ENCODE peak calls at places on chromosomes 16 and 17, in nine cellular contexts. One of them, this sample, is unnamed.

GRCh38 chr17:4064366-4064765 is 78.5 kb downstream of the ZZEF1 start:
- DNase-seq in AG09309: no peak
- DNase-seq in transverse colon: no peak
- DNase-seq in suprapubic skin: no peak
- DNase-seq in RWPE2: no peak
- DNase-seq in prostate gland: no peak
- DNase-seq in IMR-90: no peak
- DNase-seq in cardiac fibroblast: no peak
- DNase-seq in progenitor cell of endocrine pancreas: no peak
- DNase-seq in this sample: no peak

GRCh38 chr16:53736297-53736696 is 32.3 kb downstream of the FTO start:
- DNase-seq in AG09309: no peak
- DNase-seq in transverse colon: no peak
- DNase-seq in suprapubic skin: no peak
- DNase-seq in RWPE2: no peak
- DNase-seq in prostate gland: no peak
- DNase-seq in IMR-90: no peak
- DNase-seq in cardiac fibroblast: no peak
- DNase-seq in progenitor cell of endocrine pancreas: no peak
- DNase-seq in this sample: no peak

GRCh38 chr16:66188786-66189725 is 177.4 kb upstream of the CDH5 start:
- DNase-seq in AG09309: peak; percentile 21
- DNase-seq in transverse colon: no peak
- DNase-seq in suprapubic skin: no peak
- DNase-seq in RWPE2: no peak
- DNase-seq in prostate gland: no peak
- DNase-seq in IMR-90: peak; percentile 74
- DNase-seq in cardiac fibroblast: peak; percentile 54
- DNase-seq in progenitor cell of endocrine pancreas: no peak
- DNase-seq in this sample: peak; percentile 43

GRCh38 chr17:37700881-37701280 is 44.0 kb downstream of the HNF1B start:
- DNase-seq in AG09309: no peak
- DNase-seq in transverse colon: no peak
- DNase-seq in suprapubic skin: no peak
- DNase-seq in RWPE2: no peak
- DNase-seq in prostate gland: no peak
- DNase-seq in IMR-90: peak; percentile 36
- DNase-seq in cardiac fibroblast: no peak
- DNase-seq in progenitor cell of endocrine pancreas: no peak
- DNase-seq in this sample: no peak

GRCh38 chr17:71057448-71057847 is 888.1 kb downstream of the KCNJ2 start:
- DNase-seq in AG09309: peak; percentile 16
- DNase-seq in transverse colon: no peak
- DNase-seq in suprapubic skin: no peak
- DNase-seq in RWPE2: no peak
- DNase-seq in prostate gland: no peak
- DNase-seq in IMR-90: no peak
- DNase-seq in cardiac fibroblast: no peak
- DNase-seq in progenitor cell of endocrine pancreas: no peak
- DNase-seq in this sample: no peak

GRCh38 chr16:47141773-47142468 is 1.8 kb downstream of the NETO2 start:
- DNase-seq in AG09309: peak; percentile 37
- DNase-seq in transverse colon: peak; percentile 90
- DNase-seq in suprapubic skin: peak; percentile 85
- DNase-seq in RWPE2: peak; percentile 90
- DNase-seq in prostate gland: peak; percentile 70
- DNase-seq in IMR-90: peak; percentile 83
- DNase-seq in cardiac fibroblast: peak; percentile 88
- DNase-seq in progenitor cell of endocrine pancreas: peak; percentile 81
- DNase-seq in this sample: peak; percentile 88

GRCh38 chr16:20904507-20905079 is 4.0 kb downstream of the LYRM1 start:
- DNase-seq in AG09309: peak; percentile 63
- DNase-seq in transverse colon: no peak
- DNase-seq in suprapubic skin: no peak
- DNase-seq in RWPE2: no peak
- DNase-seq in prostate gland: peak; percentile 21
- DNase-seq in IMR-90: peak; percentile 60
- DNase-seq in cardiac fibroblast: peak; percentile 83
- DNase-seq in progenitor cell of endocrine pancreas: no peak
- DNase-seq in this sample: no peak

GRCh38 chr17:21167303-21167702 is 40.5 kb downstream of the DHRS7B start:
- DNase-seq in AG09309: no peak
- DNase-seq in transverse colon: no peak
- DNase-seq in suprapubic skin: no peak
- DNase-seq in RWPE2: no peak
- DNase-seq in prostate gland: no peak
- DNase-seq in IMR-90: peak; percentile 5
- DNase-seq in cardiac fibroblast: peak; percentile 20
- DNase-seq in progenitor cell of endocrine pancreas: no peak
- DNase-seq in this sample: no peak

GRCh38 chr16:54289242-54290051 is 2.9 kb upstream of the IRX3 start:
- DNase-seq in AG09309: no peak
- DNase-seq in transverse colon: no peak
- DNase-seq in suprapubic skin: no peak
- DNase-seq in RWPE2: no peak
- DNase-seq in prostate gland: no peak
- DNase-seq in IMR-90: no peak
- DNase-seq in cardiac fibroblast: no peak
- DNase-seq in progenitor cell of endocrine pancreas: peak; percentile 15
- DNase-seq in this sample: no peak

GRCh38 chr17:82553210-82553930 is 33.8 kb downstream of the FOXK2 start:
- DNase-seq in AG09309: no peak
- DNase-seq in transverse colon: no peak
- DNase-seq in suprapubic skin: no peak
- DNase-seq in RWPE2: no peak
- DNase-seq in prostate gland: no peak
- DNase-seq in IMR-90: no peak
- DNase-seq in cardiac fibroblast: no peak
- DNase-seq in progenitor cell of endocrine pancreas: no peak
- DNase-seq in this sample: peak; percentile 37

GRCh38 chr16:85047867-85048455 is 20.4 kb downstream of the KIAA0513 start:
- DNase-seq in AG09309: no peak
- DNase-seq in transverse colon: peak; percentile 82
- DNase-seq in suprapubic skin: no peak
- DNase-seq in RWPE2: no peak
- DNase-seq in prostate gland: no peak
- DNase-seq in IMR-90: no peak
- DNase-seq in cardiac fibroblast: no peak
- DNase-seq in progenitor cell of endocrine pancreas: no peak
- DNase-seq in this sample: no peak

GRCh38 chr17:60106377-60107059 is 27.8 kb upstream of the HEATR6 start:
- DNase-seq in AG09309: no peak
- DNase-seq in transverse colon: no peak
- DNase-seq in suprapubic skin: no peak
- DNase-seq in RWPE2: no peak
- DNase-seq in prostate gland: peak; percentile 2
- DNase-seq in IMR-90: peak; percentile 85
- DNase-seq in cardiac fibroblast: peak; percentile 72
- DNase-seq in progenitor cell of endocrine pancreas: no peak
- DNase-seq in this sample: no peak

DNA sequence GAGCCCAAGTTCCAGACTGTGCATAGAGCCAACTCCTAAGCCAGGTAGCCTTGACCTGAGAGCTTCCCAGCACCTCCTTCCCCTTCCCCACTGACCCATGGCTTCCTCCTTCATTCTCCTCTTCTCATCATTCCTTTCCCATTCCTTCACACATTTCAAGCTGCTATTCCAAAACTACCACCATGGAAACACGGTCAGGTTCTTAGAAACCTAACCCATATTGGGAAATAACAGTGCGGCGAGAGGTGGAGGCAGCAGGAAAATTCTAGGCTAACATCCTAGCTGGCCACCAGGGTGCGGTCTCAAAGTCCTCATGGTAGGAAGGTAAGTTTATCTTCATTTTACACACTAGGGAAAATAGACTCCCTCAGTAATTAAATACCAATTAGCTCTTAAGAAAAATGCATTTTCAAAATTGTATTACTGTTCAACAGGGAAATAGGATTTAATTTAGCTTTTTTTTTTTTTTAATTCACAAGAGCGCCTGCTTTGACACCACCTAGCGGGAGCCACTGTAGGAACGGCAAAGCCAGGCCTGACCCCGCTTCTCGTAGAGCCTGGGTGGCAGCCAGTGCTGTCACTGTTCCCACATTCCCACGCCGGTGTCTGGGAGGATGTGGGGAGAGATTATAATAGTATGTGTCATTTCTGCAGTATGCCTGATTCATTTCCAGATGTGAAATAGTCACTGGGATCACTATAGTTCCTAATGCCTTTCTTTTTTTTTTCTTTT is 14.0 kb upstream of the SPHK1 start:
- DNase-seq in AG09309: peak; percentile 92
- DNase-seq in transverse colon: peak; percentile 54
- DNase-seq in suprapubic skin: no peak
- DNase-seq in RWPE2: peak; percentile 92
- DNase-seq in prostate gland: peak; percentile 29
- DNase-seq in IMR-90: peak; percentile 98
- DNase-seq in cardiac fibroblast: peak; percentile 99
- DNase-seq in progenitor cell of endocrine pancreas: no peak
- DNase-seq in this sample: peak; percentile 63
- TF ChIP-seq CTCF in AG09309: peak; percentile 71
- TF ChIP-seq CTCF in transverse colon: no peak
- TF ChIP-seq CTCF in suprapubic skin: peak; percentile 41
- TF ChIP-seq CTCF in RWPE2: peak; percentile 89
- TF ChIP-seq CTCF in prostate gland: no peak
- TF ChIP-seq CTCF in IMR-90: peak; percentile 60
- TF ChIP-seq CTCF in cardiac fibroblast: peak; percentile 48
- TF ChIP-seq CTCF in progenitor cell of endocrine pancreas: peak; percentile 21
- TF ChIP-seq CTCF in this sample: peak; percentile 27

DNA sequence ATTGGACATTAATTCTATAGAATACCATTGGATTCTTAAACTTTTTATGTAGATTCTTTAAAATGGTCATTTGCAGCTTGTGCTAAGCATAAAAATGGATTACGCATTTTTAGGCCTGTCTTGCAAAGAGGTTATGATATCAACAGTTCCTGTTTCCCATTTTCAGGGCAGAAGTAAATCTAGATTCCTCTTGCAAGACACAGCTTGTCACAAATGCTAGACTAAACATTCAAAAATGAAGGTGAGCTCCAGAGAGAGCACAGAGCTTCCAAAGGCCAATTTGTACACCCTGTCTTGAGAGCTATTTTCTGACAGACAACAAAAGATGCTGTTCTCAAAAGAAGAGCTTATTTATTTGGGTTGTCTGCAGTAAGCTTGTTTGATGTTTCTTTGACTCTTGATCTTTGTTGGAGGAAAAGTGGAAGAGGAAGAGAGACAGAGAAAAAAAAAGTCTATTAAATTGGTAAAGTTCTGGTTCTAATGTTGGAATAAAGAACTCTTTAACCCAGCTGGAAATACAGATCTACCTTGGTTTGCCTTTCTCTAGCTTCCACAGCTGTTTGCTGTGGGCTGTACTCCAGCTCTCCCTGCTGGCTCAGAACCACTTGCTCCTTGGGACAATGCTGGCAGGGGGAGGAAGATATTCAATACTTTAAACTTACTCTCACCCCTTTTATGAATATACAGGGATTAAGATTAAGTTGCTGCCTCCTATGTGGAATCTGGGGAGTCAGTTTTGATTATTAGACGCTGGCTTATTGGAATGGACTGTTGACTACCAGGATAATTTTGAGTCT is 651.8 kb downstream of the CDH11 start:
- DNase-seq in AG09309: no peak
- DNase-seq in transverse colon: no peak
- DNase-seq in suprapubic skin: no peak
- DNase-seq in RWPE2: no peak
- DNase-seq in prostate gland: no peak
- DNase-seq in IMR-90: no peak
- DNase-seq in cardiac fibroblast: peak; percentile 28
- DNase-seq in progenitor cell of endocrine pancreas: no peak
- DNase-seq in this sample: peak; percentile 33
- TF ChIP-seq CTCF in AG09309: peak; percentile 28
- TF ChIP-seq CTCF in transverse colon: no peak
- TF ChIP-seq CTCF in suprapubic skin: no peak
- TF ChIP-seq CTCF in RWPE2: no peak
- TF ChIP-seq CTCF in prostate gland: no peak
- TF ChIP-seq CTCF in IMR-90: peak; percentile 20
- TF ChIP-seq CTCF in cardiac fibroblast: peak; percentile 21
- TF ChIP-seq CTCF in progenitor cell of endocrine pancreas: no peak
- TF ChIP-seq CTCF in this sample: no peak

GRCh38 chr17:16937431-16937830 is 34.5 kb downstream of the TNFRSF13B start:
- DNase-seq in AG09309: no peak
- DNase-seq in transverse colon: no peak
- DNase-seq in suprapubic skin: peak; percentile 60
- DNase-seq in RWPE2: no peak
- DNase-seq in prostate gland: no peak
- DNase-seq in IMR-90: no peak
- DNase-seq in cardiac fibroblast: no peak
- DNase-seq in progenitor cell of endocrine pancreas: no peak
- DNase-seq in this sample: peak; percentile 4

GRCh38 chr17:16938031-16938430 is 33.9 kb downstream of the TNFRSF13B start:
- DNase-seq in AG09309: no peak
- DNase-seq in transverse colon: peak; percentile 2
- DNase-seq in suprapubic skin: peak; percentile 52
- DNase-seq in RWPE2: no peak
- DNase-seq in prostate gland: no peak
- DNase-seq in IMR-90: no peak
- DNase-seq in cardiac fibroblast: no peak
- DNase-seq in progenitor cell of endocrine pancreas: no peak
- DNase-seq in this sample: peak; percentile 6

GRCh38 chr17:16935241-16935663 is 36.7 kb downstream of the TNFRSF13B start:
- DNase-seq in AG09309: no peak
- DNase-seq in transverse colon: peak; percentile 5
- DNase-seq in suprapubic skin: peak; percentile 60
- DNase-seq in RWPE2: no peak
- DNase-seq in prostate gland: no peak
- DNase-seq in IMR-90: no peak
- DNase-seq in cardiac fibroblast: no peak
- DNase-seq in progenitor cell of endocrine pancreas: no peak
- DNase-seq in this sample: no peak

GRCh38 chr17:16935786-16936185 is 36.1 kb downstream of the TNFRSF13B start:
- DNase-seq in AG09309: no peak
- DNase-seq in transverse colon: peak; percentile 6
- DNase-seq in suprapubic skin: peak; percentile 47
- DNase-seq in RWPE2: no peak
- DNase-seq in prostate gland: no peak
- DNase-seq in IMR-90: no peak
- DNase-seq in cardiac fibroblast: no peak
- DNase-seq in progenitor cell of endocrine pancreas: no peak
- DNase-seq in this sample: no peak

GRCh38 chr17:16936536-16937310 is 35.2 kb downstream of the TNFRSF13B start:
- DNase-seq in AG09309: no peak
- DNase-seq in transverse colon: peak; percentile 1
- DNase-seq in suprapubic skin: peak; percentile 11
- DNase-seq in RWPE2: no peak
- DNase-seq in prostate gland: no peak
- DNase-seq in IMR-90: no peak
- DNase-seq in cardiac fibroblast: no peak
- DNase-seq in progenitor cell of endocrine pancreas: no peak
- DNase-seq in this sample: peak; percentile 2
- TF ChIP-seq CTCF in AG09309: no peak
- TF ChIP-seq CTCF in transverse colon: no peak
- TF ChIP-seq CTCF in suprapubic skin: no peak
- TF ChIP-seq CTCF in RWPE2: no peak
- TF ChIP-seq CTCF in prostate gland: no peak
- TF ChIP-seq CTCF in IMR-90: no peak
- TF ChIP-seq CTCF in cardiac fibroblast: no peak
- TF ChIP-seq CTCF in progenitor cell of endocrine pancreas: no peak
- TF ChIP-seq CTCF in this sample: no peak

DNA sequence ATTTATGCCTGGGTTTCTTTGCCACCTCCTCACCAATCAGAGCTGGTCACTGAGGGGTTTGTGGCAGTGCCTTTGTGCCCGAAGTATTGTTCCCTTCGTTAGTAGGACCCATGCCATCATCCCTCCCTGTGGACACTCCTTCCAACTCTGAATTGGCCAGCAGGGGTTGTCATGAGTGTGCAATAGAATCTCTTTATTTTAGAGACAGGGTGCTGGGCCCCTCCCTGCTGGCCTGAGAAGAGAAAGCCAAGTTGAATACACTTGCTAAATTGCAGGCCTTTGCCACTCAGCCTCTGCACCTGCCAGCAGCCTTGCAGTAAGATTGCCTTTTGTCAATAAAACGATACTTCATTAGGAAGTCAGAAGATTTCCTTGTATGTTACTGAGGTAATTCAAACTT is 40.7 kb upstream of the SLC12A3 start:
- DNase-seq in AG09309: no peak
- DNase-seq in transverse colon: peak; percentile 69
- DNase-seq in suprapubic skin: no peak
- DNase-seq in RWPE2: no peak
- DNase-seq in prostate gland: no peak
- DNase-seq in IMR-90: no peak
- DNase-seq in cardiac fibroblast: peak; percentile 9
- DNase-seq in progenitor cell of endocrine pancreas: no peak
- DNase-seq in this sample: peak; percentile 36
- TF ChIP-seq CTCF in AG09309: peak; percentile 43
- TF ChIP-seq CTCF in transverse colon: peak; percentile 32
- TF ChIP-seq CTCF in suprapubic skin: no peak
- TF ChIP-seq CTCF in RWPE2: no peak
- TF ChIP-seq CTCF in prostate gland: no peak
- TF ChIP-seq CTCF in IMR-90: peak; percentile 17
- TF ChIP-seq CTCF in cardiac fibroblast: no peak
- TF ChIP-seq CTCF in progenitor cell of endocrine pancreas: peak; percentile 11
- TF ChIP-seq CTCF in this sample: no peak

This sample was measured in testis.